ENCODE peak calls at places on chromosomes 12 and 14, in ten cellular contexts. M is GM23338; L is foreskin keratinocyte; Z is psoas muscle; T is type B pancreatic cell; P is astrocyte of the spinal cord; V is bronchial epithelial cell; F is endothelial cell; U is activated CD8-positive, alpha-beta T cell treated with anti-CD3 and anti-CD28 coated beads for 36 hours; J is GM12865. B is an unnamed sample.

GRCh38 chr14:75752907-75753594 is 92.0 kb downstream of the TTLL5 start:
- DNase-seq in V (no peak), M (no peak), P (peak; percentile 26), U (no peak), Z (no peak), F (no peak), T (no peak), J (no peak), L (peak; percentile 6), B (no peak)

GRCh38 chr12:105672576-105672975 is 342.1 kb downstream of the C12orf75 start:
- DNase-seq in T (no peak), M (no peak), V (no peak), U (no peak), P (no peak), F (no peak), Z (peak; percentile 60), J (no peak), L (no peak), B (no peak)

GRCh38 chr14:25833341-25834121 is 764.3 kb downstream of the NOVA1 start:
- DNase-seq in U (peak; percentile 9), Z (no peak), L (peak; percentile 37), J (no peak), P (peak; percentile 29), M (peak; percentile 74), F (peak; percentile 62), T (no peak), V (peak; percentile 36), B (no peak)

GRCh38 chr12:132367401-132367851 is 38.0 kb upstream of the GALNT9 start:
- DNase-seq in Z (no peak), F (no peak), M (no peak), T (no peak), U (no peak), P (no peak), J (no peak), L (no peak), V (no peak), B (no peak)

GRCh38 chr12:119758695-119759094 is 90.8 kb downstream of the PRKAB1 start:
- DNase-seq in F (no peak), P (no peak), J (no peak), L (no peak), M (no peak), V (no peak), Z (no peak), T (no peak), U (no peak), B (no peak)

GRCh38 chr12:115519359-115519758 is 758.1 kb downstream of the MED13L start:
- DNase-seq in F (no peak), J (no peak), V (no peak), T (no peak), Z (no peak), L (no peak), P (no peak), U (no peak), M (peak; percentile 19), B (no peak)

GRCh38 chr12:38159092-38159551 is 157.5 kb upstream of the ALG10B start:
- DNase-seq in J (no peak), Z (no peak), F (no peak), V (no peak), U (no peak), P (no peak), T (no peak), M (no peak), L (no peak), B (no peak)

GRCh38 chr12:109804820-109805761 is 28.1 kb downstream of the TRPV4 start:
- DNase-seq in U (peak; percentile 74), J (peak; percentile 56), F (peak; percentile 70), T (peak; percentile 79), V (peak; percentile 39), P (peak; percentile 37), L (peak; percentile 20), M (peak; percentile 78), Z (peak; percentile 68), B (peak; percentile 88)

GRCh38 chr12:101881228-101881627 is 3.8 kb downstream of the DRAM1 start:
- DNase-seq in J (no peak), U (no peak), V (no peak), F (no peak), P (no peak), L (no peak), M (no peak), Z (no peak), T (no peak), B (no peak)

GRCh38 chr12:49201595-49202295 is 12.9 kb upstream of the TUBA1A start:
- DNase-seq in F (no peak), L (peak; percentile 76), Z (no peak), P (peak; percentile 88), U (peak; percentile 16), V (peak; percentile 47), M (peak; percentile 62), J (no peak), T (no peak), B (no peak)

GRCh38 chr14:100900837-100901390 is 2.6 kb downstream of the RTL1 start:
- DNase-seq in U (peak; percentile 44), T (peak; percentile 73), M (peak; percentile 80), F (peak; percentile 84), Z (peak; percentile 52), L (no peak), V (no peak), P (no peak), J (no peak), B (no peak)

GRCh38 chr14:64337901-64338615 is 43.9 kb upstream of the ESR2 start:
- DNase-seq in V (peak; percentile 56), T (peak; percentile 85), M (peak; percentile 92), U (peak; percentile 83), L (peak; percentile 65), F (peak; percentile 74), P (peak; percentile 62), J (peak; percentile 60), Z (no peak), B (peak; percentile 33)

GRCh38 chr12:66896797-66897196 is 217.9 kb upstream of the GRIP1 start:
- DNase-seq in F (no peak), Z (no peak), V (no peak), L (no peak), J (no peak), P (no peak), T (no peak), M (no peak), U (no peak), B (no peak)

DNA sequence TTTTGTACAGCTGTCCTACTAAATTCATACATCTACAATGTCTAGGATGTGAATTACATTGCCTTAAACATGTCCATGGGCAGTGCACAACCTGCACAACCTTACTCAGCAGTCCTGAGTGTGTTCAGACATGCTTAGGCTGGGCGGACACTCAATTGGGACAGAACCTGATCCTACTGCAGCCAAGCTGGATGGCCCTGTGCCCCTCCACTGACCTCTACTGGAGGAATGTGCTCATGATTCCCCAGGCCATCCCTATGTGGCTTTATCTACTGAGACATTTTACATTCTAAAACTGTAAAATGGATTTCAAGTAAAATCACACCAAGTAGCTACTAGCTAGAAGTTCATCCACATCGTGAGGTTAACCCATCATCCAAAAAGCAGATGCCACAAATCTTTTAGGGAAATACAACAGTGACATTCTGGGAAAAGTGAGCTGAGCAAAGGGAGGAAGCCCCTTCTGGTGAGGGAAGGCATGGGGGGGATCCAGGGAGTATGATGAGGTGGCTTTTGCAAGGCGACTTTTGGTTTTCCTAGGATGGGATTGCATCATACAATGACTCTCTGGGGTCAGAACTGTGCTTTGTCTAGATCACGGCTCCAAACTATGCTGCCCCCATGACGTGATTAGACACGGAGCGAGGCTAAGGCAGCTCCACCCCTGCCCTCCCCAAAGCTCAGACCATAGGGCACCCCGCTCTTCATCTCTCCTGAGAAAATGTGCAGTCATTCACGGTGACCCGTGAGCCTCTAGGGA is 911.7 kb upstream of the TMEM132C start:
- DNase-seq in V (peak; percentile 64), F (no peak), P (peak; percentile 4), M (peak; percentile 36), J (peak; percentile 28), U (no peak), Z (no peak), T (no peak), L (peak; percentile 57), B (no peak)
- TF ChIP-seq CTCF in V (peak; percentile 58), F (no peak), P (peak; percentile 62), M (peak; percentile 73), J (peak; percentile 51), U (no peak), Z (no peak), T (peak; percentile 64), L (peak; percentile 48), B (no peak)

DNA sequence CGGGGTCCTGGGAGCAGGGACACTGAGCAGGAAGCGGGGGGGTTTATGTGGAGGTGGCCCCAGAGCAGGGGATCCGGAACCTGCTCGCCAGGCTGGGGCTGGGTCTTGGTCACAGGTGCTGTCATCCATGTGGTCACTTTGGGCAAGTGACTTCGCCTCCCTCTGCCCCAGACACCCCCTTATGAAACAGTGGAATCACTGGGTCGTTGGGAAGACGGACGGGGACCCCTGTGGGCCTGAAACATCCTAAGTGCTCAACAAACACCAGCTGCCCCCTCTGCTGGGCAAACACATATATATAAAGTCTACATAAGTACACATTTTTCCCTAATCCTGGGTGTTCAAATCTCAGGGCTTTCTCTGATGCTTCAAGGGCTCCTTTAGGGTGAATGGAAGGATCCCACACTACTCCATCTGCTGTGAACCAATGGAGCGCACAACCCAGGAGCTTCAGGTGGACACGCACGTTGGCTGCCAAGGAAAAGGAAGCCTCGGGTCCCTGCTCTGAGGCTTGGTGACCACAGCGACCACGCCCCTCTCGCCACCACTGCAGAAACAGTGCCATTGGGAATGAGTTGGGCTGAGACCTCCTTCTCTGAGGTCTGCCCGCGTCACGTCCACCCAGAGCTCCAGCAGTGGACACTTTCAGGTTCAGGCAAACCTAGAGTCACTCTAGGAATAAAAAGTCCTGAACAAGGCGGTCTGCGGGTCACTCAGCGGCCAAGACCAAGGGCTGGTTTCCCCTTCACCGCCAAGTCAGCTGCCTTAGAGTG is 54.6 kb downstream of the CDC42BPB start:
- DNase-seq in U (no peak), P (no peak), F (no peak), T (no peak), Z (no peak), V (no peak), J (no peak), L (no peak), M (peak; percentile 41), B (no peak)
- TF ChIP-seq CTCF in U (no peak), P (peak; percentile 12), F (no peak), T (no peak), Z (no peak), V (no peak), J (no peak), L (peak; percentile 28), M (no peak), B (no peak)

GRCh38 chr14:90726656-90727055 is 89.6 kb downstream of the TTC7B start:
- DNase-seq in M (peak; percentile 60), V (peak; percentile 71), L (peak; percentile 65), F (no peak), Z (peak; percentile 46), P (peak; percentile 80), J (no peak), U (no peak), T (no peak), B (no peak)
- TF ChIP-seq CTCF in M (peak; percentile 46), V (peak; percentile 42), L (peak; percentile 62), F (no peak), Z (peak; percentile 30), P (peak; percentile 50), J (no peak), U (no peak), T (no peak), B (no peak)

GRCh38 chr14:82886670-82887069 is 1353.0 kb upstream of the SEL1L start:
- DNase-seq in L (no peak), U (no peak), M (no peak), T (no peak), V (no peak), J (no peak), P (no peak), Z (no peak), F (no peak), B (no peak)

DNA sequence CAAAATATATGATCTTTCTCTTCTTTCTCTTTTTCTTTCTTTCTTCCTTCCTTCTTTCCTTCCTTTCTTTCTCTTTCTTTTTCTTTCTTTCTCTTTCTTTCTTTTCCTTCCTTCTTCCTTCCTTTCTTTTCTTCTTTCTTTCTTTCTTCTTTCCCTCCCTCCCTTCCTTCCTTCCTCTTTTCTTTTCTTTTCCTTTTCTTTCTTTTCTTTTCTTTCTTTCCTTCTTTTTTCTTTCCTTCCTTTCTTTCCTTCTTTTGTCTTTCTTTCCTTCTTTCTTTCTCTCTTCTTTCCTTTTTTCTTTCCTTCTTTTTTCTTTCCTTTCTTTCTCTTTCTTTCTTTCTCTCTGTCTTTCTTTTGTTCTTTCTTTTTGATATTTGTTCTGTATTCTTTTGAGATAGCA is 1356.0 kb upstream of the SEL1L start:
- DNase-seq in J (no peak), M (no peak), U (no peak), Z (no peak), L (no peak), V (no peak), T (no peak), F (no peak), P (no peak), B (no peak)
- TF ChIP-seq CTCF in J (no peak), M (no peak), U (no peak), Z (no peak), L (no peak), V (no peak), T (no peak), F (no peak), P (no peak), B (no peak)

B was measured in GM20000.